ENCODE peak calls at places on chromosomes 4 and X, in ten cellular contexts. M is tibial artery, R is ovary, X is brain microvascular endothelial cell, F is heart right ventricle, Z is lower lobe of right lung, K is PC-3, C is HCT116, G is stomach, J is pancreas. D is an unnamed sample.

GRCh38 chr4:87010192-87010591 is 75.4 kb downstream of the AFF1 start:
- DNase-seq in M (no peak), K (no peak), X (no peak), G (no peak), C (no peak), F (no peak), Z (no peak), J (no peak), R (no peak), D (no peak)

GRCh38 chrX:2609431-2610238 is 81.5 kb upstream of the CD99 start:
- DNase-seq in Z (no peak), G (no peak), C (no peak), K (peak; percentile 16), M (no peak), J (no peak), F (no peak), X (no peak), R (no peak), D (peak; percentile 13)

GRCh38 chr4:184416913-184417734 is 57.2 kb downstream of the IRF2 start:
- DNase-seq in G (no peak), X (no peak), J (no peak), M (no peak), F (no peak), C (no peak), Z (no peak), K (no peak), R (no peak), D (no peak)

GRCh38 chrX:110412971-110413726 is 54.5 kb downstream of the RTL9 start:
- DNase-seq in J (peak; percentile 87), G (peak; percentile 75), F (peak; percentile 51), Z (peak; percentile 68), C (no peak), M (peak; percentile 40), K (peak; percentile 82), X (peak; percentile 48), R (peak; percentile 85), D (peak; percentile 46)

GRCh38 chrX:155864655-155865054 is 16.5 kb upstream of the VAMP7 start:
- DNase-seq in C (no peak), F (no peak), J (no peak), K (peak; percentile 31), R (no peak), M (no peak), X (no peak), Z (no peak), G (no peak), D (no peak)

GRCh38 chrX:3962511-3963350 is 249.3 kb upstream of the PRKX start:
- DNase-seq in J (no peak), R (no peak), G (no peak), C (no peak), X (peak; percentile 5), F (no peak), K (peak; percentile 64), Z (no peak), M (no peak), D (no peak)

GRCh38 chrX:119062750-119063374 is 9.9 kb upstream of the CT47C1 start:
- DNase-seq in G (no peak), K (peak; percentile 34), C (no peak), R (no peak), Z (no peak), M (no peak), X (peak; percentile 4), F (no peak), J (no peak), D (no peak)

GRCh38 chrX:132631579-132632232 is 142.9 kb upstream of the MBNL3 start:
- DNase-seq in J (no peak), G (no peak), F (no peak), X (peak; percentile 30), M (no peak), Z (no peak), R (no peak), K (peak; percentile 55), C (no peak), D (no peak)

GRCh38 chr4:3679071-3679825 is 86.9 kb upstream of the ADRA2C start:
- DNase-seq in G (no peak), F (no peak), K (no peak), C (no peak), M (no peak), J (peak; percentile 38), Z (peak; percentile 37), X (no peak), R (no peak), D (no peak)

GRCh38 chr4:183362916-183363542 is 40.8 kb upstream of the CLDN24 start:
- DNase-seq in G (no peak), Z (no peak), M (no peak), F (no peak), R (no peak), K (no peak), C (peak; percentile 24), J (no peak), X (peak; percentile 58), D (no peak)

GRCh38 chr4:155491336-155492131 is 114.8 kb upstream of the MAP9 start:
- DNase-seq in J (no peak), G (no peak), Z (no peak), R (no peak), F (no peak), X (no peak), K (no peak), M (no peak), C (no peak), D (no peak)

GRCh38 chr4:123744664-123745290 is 348.2 kb downstream of the SPRY1 start:
- DNase-seq in Z (no peak), F (no peak), X (no peak), M (peak; percentile 56), R (peak; percentile 44), C (no peak), J (no peak), K (no peak), G (no peak), D (peak; percentile 42)

GRCh38 chr4:56241500-56241899 is 145.8 kb downstream of the AASDH start:
- DNase-seq in K (no peak), J (no peak), Z (no peak), G (no peak), F (no peak), C (no peak), M (no peak), R (no peak), X (no peak), D (no peak)

GRCh38 chr4:85783483-85783882 is 308.5 kb downstream of the ARHGAP24 start:
- DNase-seq in M (no peak), X (peak; percentile 90), J (no peak), C (no peak), F (no peak), K (peak; percentile 63), R (no peak), Z (no peak), G (no peak), D (no peak)

GRCh38 chrX:106932960-106933537 is 12.8 kb downstream of the CLDN2 start:
- DNase-seq in Z (no peak), F (no peak), X (no peak), J (no peak), R (no peak), C (no peak), M (peak; percentile 20), G (no peak), K (no peak), D (no peak)

GRCh38 chr4:119297795-119298194 is 24.1 kb downstream of the FABP2 start:
- DNase-seq in G (no peak), Z (no peak), K (no peak), C (no peak), X (no peak), R (no peak), M (no peak), J (no peak), F (no peak), D (no peak)
- H3K27ac ChIP-seq in G (no peak overlapping the region), Z (no peak overlapping the region), K (no peak overlapping the region), C (no peak overlapping the region), X (no peak overlapping the region), R (no peak overlapping the region), M (no peak overlapping the region), J (no peak overlapping the region), F (no peak overlapping the region), D (no peak overlapping the region)

GRCh38 chr4:168710353-168710946 is 213.6 kb downstream of the PALLD start:
- DNase-seq in M (peak; percentile 60), G (peak; percentile 40), R (no peak), J (no peak), X (peak; percentile 69), K (peak; percentile 48), C (peak; percentile 29), Z (no peak), F (peak; percentile 36), D (peak; percentile 43)
- TF ChIP-seq CTCF in M (peak; percentile 59), G (peak; percentile 41), R (peak; percentile 9), J (no peak), X (peak; percentile 71), K (peak; percentile 61), C (peak; percentile 54), Z (peak; percentile 53), F (peak; percentile 56), D (peak; percentile 47)

GRCh38 chr4:2261853-2262144 is at the start of gene MXD4:
- DNase-seq in F (no peak), G (no peak), J (no peak), Z (no peak), C (no peak), M (no peak), X (no peak), K (no peak), R (no peak), D (no peak)
- H3K27ac ChIP-seq in F (peak within 1 kb of the TSS; percentile 98), G (peak within 1 kb of the TSS; percentile 94), J (peak within 1 kb of the TSS; percentile 91), Z (peak within 1 kb of the TSS; percentile 94), C (peak within 1 kb of the TSS; percentile 88), M (peak within 1 kb of the TSS; percentile 95), X (peak within 1 kb of the TSS; percentile 91), K (no peak within 1 kb of the TSS), R (peak within 1 kb of the TSS; percentile 97), D (peak within 1 kb of the TSS; percentile 100)

GRCh38 chr4:47038263-47038662 is 6.9 kb downstream of the GABRB1 start:
- DNase-seq in K (no peak), Z (no peak), C (no peak), X (no peak), R (no peak), J (no peak), F (no peak), M (no peak), G (no peak), D (no peak)

GRCh38 chr4:47031713-47032404 is 492 bp downstream of the GABRB1 start:
- DNase-seq in C (no peak), J (no peak), F (peak; percentile 4), K (no peak), R (no peak), G (no peak), M (no peak), Z (no peak), X (no peak), D (no peak)

GRCh38 chr4:47031011-47031678 is at the start of gene GABRB1:
- DNase-seq in M (peak; percentile 25), Z (peak; percentile 63), X (peak; percentile 70), G (peak; percentile 70), F (peak; percentile 24), C (no peak), R (peak; percentile 57), K (no peak), J (peak; percentile 89), D (peak; percentile 46)

DNA sequence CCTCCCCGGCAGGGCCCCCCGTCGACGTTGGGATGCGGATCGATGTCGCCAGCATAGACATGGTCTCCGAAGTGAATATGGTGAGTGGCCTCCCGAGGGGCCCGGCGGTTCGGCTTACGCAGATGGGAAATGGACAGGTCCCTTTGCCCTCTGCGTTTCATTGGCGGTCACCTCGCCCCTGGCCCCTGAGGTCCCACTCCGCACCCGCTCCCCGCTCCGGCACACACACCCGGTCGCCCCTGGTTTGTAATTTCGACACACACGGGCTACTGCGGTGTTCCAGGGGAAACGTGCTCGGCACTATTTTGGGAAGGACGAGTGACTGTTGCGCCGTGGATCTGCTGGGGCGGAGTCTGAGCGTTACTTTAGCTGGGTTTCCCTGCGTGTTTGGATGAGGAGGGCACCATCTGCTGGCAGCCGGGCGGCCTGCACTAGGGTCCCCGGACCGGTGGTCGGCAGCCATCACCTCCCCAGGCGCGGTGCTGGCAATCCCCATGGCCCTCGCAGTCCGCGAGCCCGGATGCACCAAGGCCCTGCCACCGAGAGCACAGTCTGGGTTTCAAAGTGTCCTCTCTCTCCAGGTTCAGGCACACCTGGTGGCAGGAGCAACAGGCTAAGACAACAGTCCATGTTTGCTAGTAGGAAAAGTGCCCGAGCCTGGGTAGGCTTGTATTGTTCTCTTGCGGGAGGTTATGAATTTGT is 1.2 kb downstream of the GABRB1 start:
- DNase-seq in M (peak; percentile 28), J (peak; percentile 74), G (peak; percentile 48), K (no peak), X (peak; percentile 56), F (peak; percentile 59), R (peak; percentile 48), Z (peak; percentile 61), C (no peak), D (peak; percentile 77)
- TF ChIP-seq CTCF in M (peak; percentile 52), J (peak; percentile 23), G (peak; percentile 26), K (peak; percentile 39), X (peak; percentile 94), F (peak; percentile 58), R (no peak), Z (peak; percentile 63), C (no peak), D (peak; percentile 71)

D was measured in heart left ventricle.